ENCODE peak calls at places on chromosomes 4 and X, in eight cellular contexts. One of them, this sample, is unnamed. For H3K36me3, the result is how much of the 10 kb centered on the place peaks cover.

GRCh38 chr4:173835863-173836262 is 305.8 kb upstream of the HAND2 start:
- DNase-seq in GM23248: peak
- DNase-seq in bronchial epithelial cell: peak
- DNase-seq in endodermal cell: peak
- DNase-seq in CD8-positive, alpha-beta memory T cell: no peak
- DNase-seq in right lobe of liver: no peak
- DNase-seq in left ventricle myocardium inferior: peak
- DNase-seq in cardiac muscle cell: peak
- DNase-seq in this sample: peak

GRCh38 chrX:14779589-14779988 is 93.3 kb downstream of the FANCB start:
- DNase-seq in GM23248: no peak
- DNase-seq in bronchial epithelial cell: no peak
- DNase-seq in endodermal cell: no peak
- DNase-seq in CD8-positive, alpha-beta memory T cell: no peak
- DNase-seq in right lobe of liver: no peak
- DNase-seq in left ventricle myocardium inferior: no peak
- DNase-seq in cardiac muscle cell: no peak
- DNase-seq in this sample: no peak

GRCh38 chrX:140723251-140723650 is 13.7 kb downstream of the LINC00632 start:
- DNase-seq in GM23248: no peak
- DNase-seq in bronchial epithelial cell: no peak
- DNase-seq in endodermal cell: no peak
- DNase-seq in CD8-positive, alpha-beta memory T cell: no peak
- DNase-seq in right lobe of liver: no peak
- DNase-seq in left ventricle myocardium inferior: no peak
- DNase-seq in cardiac muscle cell: peak
- DNase-seq in this sample: no peak

GRCh38 chrX:97402903-97403302 is 519.2 kb downstream of the RPA4 start:
- DNase-seq in GM23248: no peak
- DNase-seq in bronchial epithelial cell: no peak
- DNase-seq in endodermal cell: no peak
- DNase-seq in CD8-positive, alpha-beta memory T cell: no peak
- DNase-seq in right lobe of liver: no peak
- DNase-seq in left ventricle myocardium inferior: no peak
- DNase-seq in cardiac muscle cell: no peak
- DNase-seq in this sample: no peak

GRCh38 chr4:165684177-165684870 is 188.7 kb upstream of the TLL1 start:
- DNase-seq in GM23248: peak
- DNase-seq in bronchial epithelial cell: peak
- DNase-seq in endodermal cell: no peak
- DNase-seq in CD8-positive, alpha-beta memory T cell: no peak
- DNase-seq in right lobe of liver: no peak
- DNase-seq in left ventricle myocardium inferior: no peak
- DNase-seq in cardiac muscle cell: no peak
- DNase-seq in this sample: no peak

GRCh38 chr4:30256105-30256828 is 463.9 kb upstream of the PCDH7 start:
- DNase-seq in GM23248: no peak
- DNase-seq in bronchial epithelial cell: peak
- DNase-seq in endodermal cell: peak
- DNase-seq in CD8-positive, alpha-beta memory T cell: no peak
- DNase-seq in right lobe of liver: no peak
- DNase-seq in left ventricle myocardium inferior: no peak
- DNase-seq in cardiac muscle cell: peak
- DNase-seq in this sample: peak

GRCh38 chrX:31268359-31268758 is 196.5 kb upstream of the FTHL17 start:
- DNase-seq in GM23248: no peak
- DNase-seq in bronchial epithelial cell: no peak
- DNase-seq in endodermal cell: no peak
- DNase-seq in CD8-positive, alpha-beta memory T cell: no peak
- DNase-seq in right lobe of liver: no peak
- DNase-seq in left ventricle myocardium inferior: no peak
- DNase-seq in cardiac muscle cell: peak
- DNase-seq in this sample: peak

GRCh38 chr4:158159054-158159717 is 13.6 kb downstream of the GASK1B start:
- DNase-seq in GM23248: peak
- DNase-seq in bronchial epithelial cell: peak
- DNase-seq in endodermal cell: no peak
- DNase-seq in CD8-positive, alpha-beta memory T cell: no peak
- DNase-seq in right lobe of liver: no peak
- DNase-seq in left ventricle myocardium inferior: no peak
- DNase-seq in cardiac muscle cell: no peak
- DNase-seq in this sample: no peak

GRCh38 chrX:147174596-147174995 is 360.1 kb upstream of the CXorf51A start:
- DNase-seq in GM23248: no peak
- DNase-seq in bronchial epithelial cell: no peak
- DNase-seq in endodermal cell: peak
- DNase-seq in CD8-positive, alpha-beta memory T cell: no peak
- DNase-seq in right lobe of liver: no peak
- DNase-seq in left ventricle myocardium inferior: no peak
- DNase-seq in cardiac muscle cell: no peak
- DNase-seq in this sample: peak

GRCh38 chrX:16589211-16589610 is 60.7 kb upstream of the S100G start:
- DNase-seq in GM23248: peak
- DNase-seq in bronchial epithelial cell: peak
- DNase-seq in endodermal cell: no peak
- DNase-seq in CD8-positive, alpha-beta memory T cell: no peak
- DNase-seq in right lobe of liver: no peak
- DNase-seq in left ventricle myocardium inferior: no peak
- DNase-seq in cardiac muscle cell: no peak
- DNase-seq in this sample: no peak

GRCh38 chr4:36218121-36218520 is 26.2 kb downstream of the ARAP2 start:
- DNase-seq in GM23248: no peak
- DNase-seq in bronchial epithelial cell: no peak
- DNase-seq in endodermal cell: no peak
- DNase-seq in CD8-positive, alpha-beta memory T cell: no peak
- DNase-seq in right lobe of liver: no peak
- DNase-seq in left ventricle myocardium inferior: no peak
- DNase-seq in cardiac muscle cell: no peak
- DNase-seq in this sample: no peak

DNA sequence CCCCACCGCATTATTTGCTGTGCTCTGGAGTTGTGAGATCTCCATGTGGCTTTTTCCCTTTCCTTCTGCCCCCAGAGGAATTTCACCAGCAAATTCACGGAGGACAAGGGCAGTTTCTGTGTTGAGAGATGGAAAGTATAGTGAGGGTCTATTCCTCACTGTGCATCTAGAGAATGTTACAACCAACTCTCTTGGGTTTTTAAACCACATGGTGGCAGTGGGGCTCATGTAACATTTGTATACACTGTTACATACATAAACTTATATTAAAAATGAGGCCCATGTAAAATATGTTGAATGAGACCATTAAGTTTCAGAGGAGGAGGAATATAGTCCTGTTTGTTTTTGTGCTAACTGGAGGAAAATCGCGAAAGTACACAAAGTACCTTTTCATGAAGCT is 914 bp upstream of the PRKG2 start:
- DNase-seq in GM23248: no peak
- DNase-seq in bronchial epithelial cell: no peak
- DNase-seq in endodermal cell: no peak
- DNase-seq in CD8-positive, alpha-beta memory T cell: no peak
- DNase-seq in right lobe of liver: no peak
- DNase-seq in left ventricle myocardium inferior: no peak
- DNase-seq in cardiac muscle cell: no peak
- DNase-seq in this sample: no peak
- H3K4me3 ChIP-seq in GM23248: peak
- H3K4me3 ChIP-seq in bronchial epithelial cell: no peak
- H3K4me3 ChIP-seq in endodermal cell: peak
- H3K4me3 ChIP-seq in CD8-positive, alpha-beta memory T cell: no peak
- H3K4me3 ChIP-seq in right lobe of liver: no peak
- H3K4me3 ChIP-seq in left ventricle myocardium inferior: no peak
- H3K4me3 ChIP-seq in cardiac muscle cell: peak
- H3K4me3 ChIP-seq in this sample: peak

GRCh38 chr4:183666088-183666487 is 7.0 kb downstream of the TRAPPC11 start:
- DNase-seq in GM23248: no peak
- DNase-seq in bronchial epithelial cell: no peak
- DNase-seq in endodermal cell: no peak
- DNase-seq in CD8-positive, alpha-beta memory T cell: no peak
- DNase-seq in right lobe of liver: no peak
- DNase-seq in left ventricle myocardium inferior: no peak
- DNase-seq in cardiac muscle cell: no peak
- DNase-seq in this sample: no peak
- H3K36me3 ChIP-seq in GM23248: half or more
- H3K36me3 ChIP-seq in bronchial epithelial cell: under half
- H3K36me3 ChIP-seq in endodermal cell: half or more
- H3K36me3 ChIP-seq in CD8-positive, alpha-beta memory T cell: under half
- H3K36me3 ChIP-seq in right lobe of liver: under half
- H3K36me3 ChIP-seq in left ventricle myocardium inferior: half or more
- H3K36me3 ChIP-seq in cardiac muscle cell: under half
- H3K36me3 ChIP-seq in this sample: under half

GRCh38 chr4:113564493-113564892 is 197.0 kb downstream of the CAMK2D start:
- DNase-seq in GM23248: no peak
- DNase-seq in bronchial epithelial cell: no peak
- DNase-seq in endodermal cell: no peak
- DNase-seq in CD8-positive, alpha-beta memory T cell: no peak
- DNase-seq in right lobe of liver: no peak
- DNase-seq in left ventricle myocardium inferior: no peak
- DNase-seq in cardiac muscle cell: no peak
- DNase-seq in this sample: no peak

GRCh38 chr4:113561758-113562157 is 199.8 kb downstream of the CAMK2D start:
- DNase-seq in GM23248: no peak
- DNase-seq in bronchial epithelial cell: no peak
- DNase-seq in endodermal cell: no peak
- DNase-seq in CD8-positive, alpha-beta memory T cell: no peak
- DNase-seq in right lobe of liver: no peak
- DNase-seq in left ventricle myocardium inferior: no peak
- DNase-seq in cardiac muscle cell: no peak
- DNase-seq in this sample: no peak

GRCh38 chr4:113566015-113566795 is 195.3 kb downstream of the CAMK2D start:
- DNase-seq in GM23248: no peak
- DNase-seq in bronchial epithelial cell: no peak
- DNase-seq in endodermal cell: no peak
- DNase-seq in CD8-positive, alpha-beta memory T cell: no peak
- DNase-seq in right lobe of liver: no peak
- DNase-seq in left ventricle myocardium inferior: no peak
- DNase-seq in cardiac muscle cell: no peak
- DNase-seq in this sample: no peak

GRCh38 chr4:113565702-113566012 is 195.9 kb downstream of the CAMK2D start:
- DNase-seq in GM23248: no peak
- DNase-seq in bronchial epithelial cell: no peak
- DNase-seq in endodermal cell: no peak
- DNase-seq in CD8-positive, alpha-beta memory T cell: no peak
- DNase-seq in right lobe of liver: no peak
- DNase-seq in left ventricle myocardium inferior: no peak
- DNase-seq in cardiac muscle cell: no peak
- DNase-seq in this sample: no peak

GRCh38 chr4:113563691-113564378 is 197.7 kb downstream of the CAMK2D start:
- DNase-seq in GM23248: no peak
- DNase-seq in bronchial epithelial cell: no peak
- DNase-seq in endodermal cell: no peak
- DNase-seq in CD8-positive, alpha-beta memory T cell: no peak
- DNase-seq in right lobe of liver: no peak
- DNase-seq in left ventricle myocardium inferior: no peak
- DNase-seq in cardiac muscle cell: no peak
- DNase-seq in this sample: no peak
- H3K4me3 ChIP-seq in GM23248: no peak
- H3K4me3 ChIP-seq in bronchial epithelial cell: no peak
- H3K4me3 ChIP-seq in endodermal cell: no peak
- H3K4me3 ChIP-seq in CD8-positive, alpha-beta memory T cell: no peak
- H3K4me3 ChIP-seq in right lobe of liver: no peak
- H3K4me3 ChIP-seq in left ventricle myocardium inferior: no peak
- H3K4me3 ChIP-seq in cardiac muscle cell: no peak
- H3K4me3 ChIP-seq in this sample: no peak

GRCh38 chrX:21972046-21972445 is 31.5 kb downstream of the SMS start:
- DNase-seq in GM23248: no peak
- DNase-seq in bronchial epithelial cell: no peak
- DNase-seq in endodermal cell: no peak
- DNase-seq in CD8-positive, alpha-beta memory T cell: no peak
- DNase-seq in right lobe of liver: no peak
- DNase-seq in left ventricle myocardium inferior: no peak
- DNase-seq in cardiac muscle cell: no peak
- DNase-seq in this sample: no peak
- H3K36me3 ChIP-seq in GM23248: under half
- H3K36me3 ChIP-seq in bronchial epithelial cell: under half
- H3K36me3 ChIP-seq in endodermal cell: under half
- H3K36me3 ChIP-seq in CD8-positive, alpha-beta memory T cell: under half
- H3K36me3 ChIP-seq in right lobe of liver: under half
- H3K36me3 ChIP-seq in left ventricle myocardium inferior: under half
- H3K36me3 ChIP-seq in cardiac muscle cell: under half
- H3K36me3 ChIP-seq in this sample: under half

GRCh38 chrX:12488781-12489180 is 302.4 kb upstream of the PRPS2 start:
- DNase-seq in GM23248: no peak
- DNase-seq in bronchial epithelial cell: no peak
- DNase-seq in endodermal cell: no peak
- DNase-seq in CD8-positive, alpha-beta memory T cell: no peak
- DNase-seq in right lobe of liver: no peak
- DNase-seq in left ventricle myocardium inferior: no peak
- DNase-seq in cardiac muscle cell: no peak
- DNase-seq in this sample: no peak
- H3K4me3 ChIP-seq in GM23248: no peak
- H3K4me3 ChIP-seq in bronchial epithelial cell: no peak
- H3K4me3 ChIP-seq in endodermal cell: no peak
- H3K4me3 ChIP-seq in CD8-positive, alpha-beta memory T cell: no peak
- H3K4me3 ChIP-seq in right lobe of liver: no peak
- H3K4me3 ChIP-seq in left ventricle myocardium inferior: no peak
- H3K4me3 ChIP-seq in cardiac muscle cell: no peak
- H3K4me3 ChIP-seq in this sample: no peak

GRCh38 chr4:143517764-143518163 is 4.3 kb downstream of the SMARCA5 start:
- DNase-seq in GM23248: no peak
- DNase-seq in bronchial epithelial cell: no peak
- DNase-seq in endodermal cell: no peak
- DNase-seq in CD8-positive, alpha-beta memory T cell: no peak
- DNase-seq in right lobe of liver: no peak
- DNase-seq in left ventricle myocardium inferior: no peak
- DNase-seq in cardiac muscle cell: no peak
- DNase-seq in this sample: no peak
- H3K36me3 ChIP-seq in GM23248: under half
- H3K36me3 ChIP-seq in bronchial epithelial cell: under half
- H3K36me3 ChIP-seq in endodermal cell: half or more
- H3K36me3 ChIP-seq in CD8-positive, alpha-beta memory T cell: under half
- H3K36me3 ChIP-seq in right lobe of liver: under half
- H3K36me3 ChIP-seq in left ventricle myocardium inferior: half or more
- H3K36me3 ChIP-seq in cardiac muscle cell: under half
- H3K36me3 ChIP-seq in this sample: under half

GRCh38 chr4:152072001-152072485 is 311.2 kb upstream of the GATB start:
- DNase-seq in GM23248: peak
- DNase-seq in bronchial epithelial cell: no peak
- DNase-seq in endodermal cell: no peak
- DNase-seq in CD8-positive, alpha-beta memory T cell: no peak
- DNase-seq in right lobe of liver: no peak
- DNase-seq in left ventricle myocardium inferior: peak
- DNase-seq in cardiac muscle cell: no peak
- DNase-seq in this sample: no peak
- H3K4me3 ChIP-seq in GM23248: no peak
- H3K4me3 ChIP-seq in bronchial epithelial cell: no peak
- H3K4me3 ChIP-seq in endodermal cell: no peak
- H3K4me3 ChIP-seq in CD8-positive, alpha-beta memory T cell: no peak
- H3K4me3 ChIP-seq in right lobe of liver: no peak
- H3K4me3 ChIP-seq in left ventricle myocardium inferior: no peak
- H3K4me3 ChIP-seq in cardiac muscle cell: no peak
- H3K4me3 ChIP-seq in this sample: no peak

GRCh38 chrX:1430451-1430850 is 22.3 kb downstream of the ASMTL start:
- DNase-seq in GM23248: no peak
- DNase-seq in bronchial epithelial cell: no peak
- DNase-seq in endodermal cell: no peak
- DNase-seq in CD8-positive, alpha-beta memory T cell: no peak
- DNase-seq in right lobe of liver: no peak
- DNase-seq in left ventricle myocardium inferior: no peak
- DNase-seq in cardiac muscle cell: no peak
- DNase-seq in this sample: no peak
- H3K36me3 ChIP-seq in GM23248: under half
- H3K36me3 ChIP-seq in bronchial epithelial cell: under half
- H3K36me3 ChIP-seq in endodermal cell: under half
- H3K36me3 ChIP-seq in CD8-positive, alpha-beta memory T cell: under half
- H3K36me3 ChIP-seq in right lobe of liver: under half
- H3K36me3 ChIP-seq in left ventricle myocardium inferior: half or more
- H3K36me3 ChIP-seq in cardiac muscle cell: under half
- H3K36me3 ChIP-seq in this sample: under half

This sample was measured in H7.